ENCODE peak calls at places on chromosome 14, in four cellular contexts. M is A549, W is K562, J is HepG2. K is an unnamed sample.

GRCh38 chr14:47149326-47149725 is 497.7 kb upstream of the RPL10L start:
- DNase-seq in M (no peak), W (no peak), J (no peak), K (no peak)

GRCh38 chr14:64266206-64266605 is 28.0 kb downstream of the ESR2 start:
- DNase-seq in M (no peak), W (no peak), J (no peak), K (no peak)

GRCh38 chr14:99968156-99968920 is 96.9 kb upstream of the EVL start:
- DNase-seq in M (no peak), W (no peak), J (no peak), K (no peak)

GRCh38 chr14:73965206-73965605 is 15.1 kb downstream of the COQ6 start:
- DNase-seq in M (no peak), W (no peak), J (no peak), K (no peak)

GRCh38 chr14:104676694-104677505 is 12.5 kb upstream of the INF2 start:
- DNase-seq in M (no peak), W (peak), J (peak), K (peak)

GRCh38 chr14:74922752-74923401 is at the start of gene RPS6KL1:
- DNase-seq in M (peak), W (peak), J (peak), K (peak)

GRCh38 chr14:105666420-105666819 is 140.0 kb downstream of the TMEM121 start:
- DNase-seq in M (no peak), W (no peak), J (no peak), K (no peak)

GRCh38 chr14:41891624-41892023 is 284.9 kb downstream of the LRFN5 start:
- DNase-seq in M (no peak), W (no peak), J (no peak), K (no peak)

GRCh38 chr14:71415404-71415690 is 508.1 kb downstream of the PCNX1 start:
- DNase-seq in M (no peak), W (no peak), J (no peak), K (no peak)

GRCh38 chr14:44742202-44742601 is 219.5 kb downstream of the KLHL28 start:
- DNase-seq in M (no peak), W (no peak), J (no peak), K (no peak)

GRCh38 chr14:77338332-77338731 is 17.5 kb downstream of the GSTZ1 start:
- DNase-seq in M (no peak), W (no peak), J (no peak), K (no peak)

GRCh38 chr14:98704441-98704840 is 567.6 kb downstream of the BCL11B start:
- DNase-seq in M (no peak), W (no peak), J (no peak), K (no peak)
- TF ChIP-seq ESRRA in M (no peak), W (no peak), J (no peak), K (no peak)

GRCh38 chr14:67644428-67644827 is 24.7 kb downstream of the ARG2 start:
- DNase-seq in M (no peak), W (no peak), J (no peak), K (no peak)

GRCh38 chr14:67641902-67642749 is 22.4 kb downstream of the ARG2 start:
- DNase-seq in M (no peak), W (no peak), J (no peak), K (no peak)

GRCh38 chr14:67641480-67641879 is 21.8 kb downstream of the ARG2 start:
- DNase-seq in M (no peak), W (no peak), J (no peak), K (no peak)

GRCh38 chr14:67645414-67645813 is 25.7 kb downstream of the ARG2 start:
- DNase-seq in M (no peak), W (no peak), J (no peak), K (no peak)

DNA sequence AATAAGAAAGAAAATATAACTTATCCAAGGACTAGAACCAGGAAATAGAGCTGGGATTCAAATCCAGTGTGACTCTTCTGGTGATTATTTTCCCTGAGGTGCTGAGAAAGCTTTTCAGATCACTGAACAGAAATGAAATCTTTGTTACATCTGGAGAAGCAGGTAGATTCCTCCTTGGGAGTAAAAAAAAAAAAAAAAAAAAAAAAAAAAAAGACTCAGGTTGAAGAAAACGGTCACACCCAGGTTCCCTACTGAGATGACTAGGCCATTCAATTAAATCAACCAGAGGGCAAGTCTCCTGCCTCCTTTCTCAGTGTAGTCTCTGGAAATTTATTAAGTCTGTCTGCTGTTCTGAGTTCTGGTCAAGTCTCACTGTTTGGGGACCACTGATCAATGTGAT is 24.0 kb downstream of the ARG2 start:
- DNase-seq in M (no peak), W (no peak), J (no peak), K (no peak)
- TF ChIP-seq JUN in M (no peak), W (no peak), J (no peak), K (no peak)

DNA sequence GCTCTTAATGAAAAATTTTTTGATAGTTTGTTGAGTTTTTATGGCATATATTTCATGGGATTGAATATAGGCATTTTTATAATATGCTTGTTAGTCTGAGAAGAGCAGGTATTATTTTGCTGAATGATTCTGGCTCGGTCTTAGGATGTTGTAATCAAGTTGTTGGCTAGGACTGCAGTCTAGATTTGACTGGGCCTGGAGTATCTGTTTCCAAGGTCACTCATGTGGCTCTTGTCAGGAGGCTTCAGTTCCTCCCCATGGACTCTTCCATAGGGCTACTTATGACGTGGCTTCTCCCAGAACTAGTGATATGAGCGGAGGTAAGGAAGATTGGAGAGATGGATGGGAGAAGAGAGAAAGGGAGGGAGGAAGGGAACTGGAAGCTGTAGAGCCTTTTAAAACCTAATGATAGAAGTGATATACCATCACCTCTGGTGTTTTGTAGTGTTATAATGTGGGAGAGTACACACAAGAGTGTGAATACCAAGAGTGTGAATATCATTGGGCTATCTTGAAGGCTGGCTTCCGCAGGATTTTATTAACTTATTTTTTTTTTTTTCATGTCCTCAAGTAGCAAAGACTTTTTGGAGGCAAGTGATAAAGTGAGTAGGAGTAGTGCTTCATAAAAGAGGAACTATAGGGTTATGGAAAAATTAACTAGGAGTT is 4.4 kb downstream of the MNAT1 start:
- DNase-seq in M (no peak), W (no peak), J (no peak), K (no peak)
- TF ChIP-seq ESRRA in M (no peak), W (no peak), J (no peak), K (no peak)

GRCh38 chr14:72523397-72524157 is 370.3 kb downstream of the DPF3 start:
- DNase-seq in M (no peak), W (no peak), J (no peak), K (no peak)
- TF ChIP-seq JUN in M (no peak), W (no peak), J (no peak), K (no peak)

GRCh38 chr14:60090864-60091519 is 731 bp upstream of the PCNX4 start:
- DNase-seq in M (peak), W (peak), J (no peak), K (no peak)

GRCh38 chr14:60085085-60085484 is 6.6 kb upstream of the PCNX4 start:
- DNase-seq in M (no peak), W (no peak), J (no peak), K (no peak)

GRCh38 chr14:60087664-60088063 is 4.1 kb upstream of the PCNX4 start:
- DNase-seq in M (no peak), W (peak), J (no peak), K (no peak)

GRCh38 chr14:60089201-60089600 is 2.5 kb upstream of the PCNX4 start:
- DNase-seq in M (no peak), W (no peak), J (no peak), K (no peak)

GRCh38 chr14:60085693-60086092 is 6.0 kb upstream of the PCNX4 start:
- DNase-seq in M (no peak), W (no peak), J (no peak), K (no peak)
- TF ChIP-seq ESRRA in M (no peak), W (no peak), J (no peak), K (no peak)

GRCh38 chr14:76237349-76237990 is 85.7 kb downstream of the GPATCH2L start:
- DNase-seq in M (no peak), W (no peak), J (no peak), K (peak)
- TF ChIP-seq JUN in M (no peak), W (no peak), J (no peak), K (no peak)

GRCh38 chr14:69763761-69764510 is 3.0 kb upstream of the SRSF5 start:
- DNase-seq in M (no peak), W (no peak), J (no peak), K (no peak)
- TF ChIP-seq ESRRA in M (no peak), W (no peak), J (no peak), K (no peak)